ENCODE peak calls at places on chromosomes 5 and 9, in six cellular contexts. P, K, R, A, Q and G are unnamed samples.
A peak's percentile ranks its signal among the peaks of the same experiment; 100 is the strongest.

GRCh38 chr5:91794856-91795548 is 411.9 kb upstream of the ARRDC3 start:
- DNase-seq in A (no peak), Q (peak; percentile 62), P (no peak), R (no peak), K (no peak), G (no peak)

GRCh38 chr9:91740713-91741112 is 209.3 kb downstream of the ROR2 start:
- DNase-seq in A (peak; percentile 93), K (no peak), P (no peak), R (peak; percentile 80), Q (peak; percentile 70), G (no peak)

GRCh38 chr9:589723-590122 is 251.8 kb upstream of the DMRT1 start:
- DNase-seq in P (peak; percentile 11), A (no peak), K (no peak), Q (peak; percentile 4), R (peak; percentile 90), G (no peak)

GRCh38 chr5:102771435-102771834 is 16.3 kb downstream of the PAM start:
- DNase-seq in A (no peak), K (no peak), P (no peak), R (no peak), Q (no peak), G (no peak)

GRCh38 chr9:15927131-15927530 is 374.3 kb downstream of the CCDC171 start:
- DNase-seq in R (peak; percentile 76), A (no peak), Q (peak; percentile 44), K (no peak), P (no peak), G (no peak)

GRCh38 chr9:68492801-68493200 is 47.9 kb downstream of the TMEM252 start:
- DNase-seq in A (no peak), P (no peak), K (no peak), Q (no peak), R (no peak), G (no peak)

GRCh38 chr5:171492781-171493180 is 73.3 kb downstream of the FGF18 start:
- DNase-seq in R (peak; percentile 93), Q (no peak), P (no peak), A (no peak), K (peak; percentile 82), G (no peak)

GRCh38 chr5:19047277-19047676 is 940.7 kb downstream of the CDH18 start:
- DNase-seq in P (no peak), K (no peak), Q (no peak), A (no peak), R (no peak), G (peak; percentile 54)

GRCh38 chr5:77881528-77881927 is 105.4 kb upstream of the TBCA start:
- DNase-seq in P (no peak), Q (no peak), A (no peak), R (peak; percentile 48), K (no peak), G (no peak)

GRCh38 chr5:33936004-33936380 is 194 bp upstream of the RXFP3 start:
- DNase-seq in R (peak; percentile 61), Q (peak; percentile 68), K (peak; percentile 67), P (no peak), A (no peak), G (peak; percentile 93)

GRCh38 chr5:73183000-73183399 is 10.0 kb downstream of the TMEM174 start:
- DNase-seq in P (no peak), R (no peak), A (no peak), K (no peak), Q (no peak), G (no peak)

GRCh38 chr9:124659099-124659659 is 111.9 kb downstream of the NR6A1 start:
- DNase-seq in A (peak; percentile 83), K (peak; percentile 71), Q (peak; percentile 88), P (peak; percentile 93), R (peak; percentile 96), G (no peak)

GRCh38 chr5:59559323-59559722 is 334.2 kb downstream of the PDE4D start:
- DNase-seq in K (no peak), R (no peak), A (no peak), P (no peak), Q (peak; percentile 24), G (no peak)

GRCh38 chr5:98214240-98215051 is 559.0 kb upstream of the RGMB start:
- DNase-seq in R (peak; percentile 59), P (no peak), K (no peak), Q (peak; percentile 84), A (no peak), G (peak; percentile 15)

GRCh38 chr9:137313956-137314560 is 12.0 kb upstream of the NRARP start:
- DNase-seq in P (no peak), K (peak; percentile 26), R (no peak), Q (no peak), A (peak; percentile 52), G (no peak)

GRCh38 chr5:77180167-77181081 is 30.1 kb upstream of the PDE8B start:
- DNase-seq in Q (no peak), P (no peak), A (peak; percentile 71), K (peak; percentile 73), R (no peak), G (peak; percentile 88)

GRCh38 chr9:84667571-84668203 is 1.8 kb upstream of the NTRK2 start:
- DNase-seq in K (peak; percentile 59), P (no peak), Q (peak; percentile 26), R (peak; percentile 12), A (no peak), G (no peak)

GRCh38 chr9:88782931-88783451 is 208.3 kb upstream of the S1PR3 start:
- DNase-seq in R (no peak), P (no peak), K (no peak), Q (no peak), A (no peak), G (no peak)

GRCh38 chr9:130755377-130756007 is 61.9 kb downstream of the EXOSC2 start:
- DNase-seq in P (no peak), K (no peak), A (no peak), Q (no peak), R (no peak), G (no peak)

GRCh38 chr5:141762790-141763368 is 80.8 kb upstream of the ARAP3 start:
- DNase-seq in Q (no peak), P (no peak), R (no peak), A (no peak), K (no peak), G (no peak)

GRCh38 chr9:91151014-91151740 is 210.5 kb downstream of the AUH start:
- DNase-seq in Q (peak; percentile 97), A (no peak), P (peak; percentile 97), R (peak; percentile 30), K (no peak), G (no peak)

GRCh38 chr5:90558344-90559192 is at the start of gene ADGRV1:
- DNase-seq in P (no peak), Q (peak; percentile 50), A (no peak), K (peak; percentile 96), R (peak; percentile 30), G (peak; percentile 75)

GRCh38 chr9:32839013-32839442 is 55.7 kb downstream of the TMEM215 start:
- DNase-seq in A (no peak), K (no peak), P (no peak), R (no peak), Q (no peak), G (no peak)

GRCh38 chr9:115264333-115264732 is 146.4 kb upstream of the TNC start:
- DNase-seq in K (no peak), A (no peak), P (no peak), Q (peak; percentile 44), R (peak; percentile 68), G (no peak)

GRCh38 chr9:3898371-3899218 is 372.8 kb upstream of the RFX3 start:
- DNase-seq in Q (no peak), R (peak; percentile 62), A (no peak), K (no peak), P (no peak), G (no peak)

DNA sequence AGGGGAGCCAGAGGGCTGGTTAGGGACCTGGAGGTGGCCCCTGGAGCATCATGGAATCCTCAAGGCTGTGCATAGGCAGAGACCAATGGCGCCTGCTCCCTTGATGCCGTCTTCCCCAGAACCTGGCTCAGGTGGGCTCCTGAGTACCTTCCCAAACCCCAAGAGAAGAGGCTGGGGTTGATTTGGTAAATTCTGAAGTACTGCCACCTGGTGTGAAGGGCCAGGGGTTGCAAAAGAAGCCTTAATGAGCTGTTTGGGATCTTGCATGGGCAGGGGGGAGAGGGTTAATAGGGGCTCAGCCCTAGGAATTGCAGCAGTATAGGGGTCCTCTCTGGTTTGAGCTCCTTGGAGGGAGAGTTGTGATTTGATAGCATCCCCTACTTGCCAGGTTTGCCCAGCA is 52.1 kb downstream of the CYSTM1 start:
- DNase-seq in A (no peak), K (no peak), P (no peak), Q (no peak), R (no peak), G (no peak)
- TF ChIP-seq CTCF in A (no peak), K (no peak), P (no peak), Q (no peak), R (no peak), G (no peak)

DNA sequence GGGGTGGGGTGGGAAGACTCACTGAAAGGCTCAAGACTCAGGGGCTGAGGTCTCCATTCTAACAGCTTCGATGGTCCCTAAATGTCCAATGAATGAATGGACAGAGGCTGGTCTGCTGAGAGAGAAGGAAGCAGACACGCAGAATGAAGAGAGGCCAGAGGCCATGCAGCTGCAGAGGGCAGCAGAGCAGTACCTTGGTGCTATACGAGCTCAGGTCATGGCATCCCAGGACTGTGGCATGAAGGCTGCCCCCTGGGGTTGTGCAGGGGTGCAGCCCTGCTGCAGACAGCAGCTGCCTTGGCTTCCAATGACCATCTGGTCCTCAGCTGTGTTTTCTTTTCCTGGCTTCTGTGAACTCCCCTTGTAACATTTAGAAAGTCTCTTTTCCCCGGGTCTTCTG is 15.2 kb upstream of the CORO2A start:
- DNase-seq in P (no peak), R (no peak), A (no peak), Q (no peak), K (no peak), G (no peak)
- TF ChIP-seq CTCF in P (peak; percentile 26), R (no peak), A (no peak), Q (peak; percentile 10), K (no peak), G (peak; percentile 47)

GRCh38 chr9:133727876-133728441 is 10.2 kb downstream of the SARDH start:
- DNase-seq in K (peak; percentile 29), R (no peak), A (peak; percentile 59), P (no peak), Q (no peak), G (peak; percentile 79)

GRCh38 chr9:133727277-133727875 is 10.8 kb downstream of the SARDH start:
- DNase-seq in P (no peak), K (peak; percentile 46), A (peak; percentile 40), R (no peak), Q (no peak), G (peak; percentile 77)

GRCh38 chr9:133725886-133726285 is 12.3 kb downstream of the SARDH start:
- DNase-seq in R (no peak), Q (no peak), K (peak; percentile 11), A (peak; percentile 34), P (no peak), G (no peak)

GRCh38 chr9:133728856-133729645 is 9.1 kb downstream of the SARDH start:
- DNase-seq in A (peak; percentile 46), R (no peak), Q (no peak), P (no peak), K (no peak), G (no peak)

GRCh38 chr9:133726401-133727276 is 11.5 kb downstream of the SARDH start:
- DNase-seq in P (no peak), Q (peak; percentile 56), R (peak; percentile 48), K (peak; percentile 86), A (peak; percentile 74), G (peak; percentile 75)
- TF ChIP-seq CTCF in P (peak; percentile 61), Q (peak; percentile 27), R (peak; percentile 60), K (peak; percentile 67), A (peak; percentile 43), G (peak; percentile 82)

DNA sequence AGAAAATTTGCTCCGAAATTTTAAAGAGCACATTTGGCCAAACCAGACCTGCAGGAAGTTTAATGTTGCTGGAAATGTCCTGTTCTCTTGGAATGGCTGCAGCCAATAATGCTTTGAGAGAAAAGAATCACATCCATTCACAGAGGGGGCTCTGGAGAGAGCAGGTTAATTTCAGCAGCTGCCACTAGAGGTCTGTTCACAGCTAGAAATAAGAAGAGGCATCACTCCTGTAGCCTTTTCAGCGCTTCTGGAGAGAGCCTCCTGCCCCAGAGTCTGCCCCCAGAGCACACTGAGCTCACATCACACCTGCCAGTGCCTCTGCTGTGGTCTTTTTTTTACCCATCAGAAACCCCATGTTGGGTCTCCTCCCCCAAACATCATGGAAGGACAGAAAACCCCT is 124.8 kb upstream of the RAD23B start:
- DNase-seq in R (peak; percentile 41), Q (peak; percentile 39), P (no peak), A (no peak), K (peak; percentile 34), G (no peak)
- TF ChIP-seq CTCF in R (peak; percentile 65), Q (peak; percentile 42), P (peak; percentile 64), A (peak; percentile 15), K (peak; percentile 52), G (peak; percentile 82)